ENCODE peak calls at places on chromosomes 13 and 19, in nine cellular contexts. D is foreskin fibroblast, A is pancreas, X is astrocyte, U is fibroblast of pulmonary artery, E is progenitor cell of endocrine pancreas, F is MCF 10A, G is epithelial cell of proximal tubule, Y is cardiac muscle cell. W is an unnamed sample.

GRCh38 chr19:35154535-35155406 is at the start of gene FXYD5:
- DNase-seq in G (no peak), E (no peak), U (peak; percentile 87), D (peak; percentile 83), X (peak; percentile 70), A (peak; percentile 48), Y (no peak), F (peak; percentile 82), W (no peak)

GRCh38 chr13:33340631-33341030 is 55.1 kb upstream of the STARD13 start:
- DNase-seq in Y (no peak), X (no peak), E (no peak), A (no peak), U (peak; percentile 66), F (peak; percentile 49), G (no peak), D (no peak), W (no peak)

GRCh38 chr19:840519-841206 is at the start of gene PRTN3:
- DNase-seq in D (no peak), A (no peak), F (no peak), X (no peak), U (no peak), E (no peak), Y (no peak), G (no peak), W (no peak)

GRCh38 chr13:94209110-94209509 is 270.4 kb downstream of the DCT start:
- DNase-seq in F (peak; percentile 21), Y (no peak), G (no peak), X (no peak), D (no peak), U (peak; percentile 43), A (no peak), E (no peak), W (no peak)

GRCh38 chr13:30934803-30935202 is 2.3 kb downstream of the TEX26 start:
- DNase-seq in X (no peak), D (no peak), F (no peak), E (no peak), Y (no peak), A (no peak), U (no peak), G (no peak), W (no peak)

GRCh38 chr13:37406031-37406430 is 192.5 kb downstream of the POSTN start:
- DNase-seq in Y (no peak), E (no peak), F (no peak), G (no peak), U (no peak), A (no peak), X (no peak), D (no peak), W (peak; percentile 52)

GRCh38 chr13:50275392-50276063 is 260.3 kb downstream of the KCNRG start:
- DNase-seq in G (peak; percentile 90), X (no peak), U (no peak), A (no peak), D (no peak), Y (no peak), E (no peak), F (peak; percentile 60), W (no peak)

GRCh38 chr13:113601166-113602070 is 16.9 kb downstream of the TFDP1 start:
- DNase-seq in E (no peak), D (no peak), G (no peak), U (no peak), X (no peak), A (no peak), F (no peak), Y (no peak), W (no peak)

GRCh38 chr19:6999938-7000732 is 21.1 kb downstream of the MBD3L2B start:
- DNase-seq in F (no peak), X (no peak), U (no peak), E (no peak), Y (no peak), A (no peak), G (no peak), D (no peak), W (no peak)

DNA sequence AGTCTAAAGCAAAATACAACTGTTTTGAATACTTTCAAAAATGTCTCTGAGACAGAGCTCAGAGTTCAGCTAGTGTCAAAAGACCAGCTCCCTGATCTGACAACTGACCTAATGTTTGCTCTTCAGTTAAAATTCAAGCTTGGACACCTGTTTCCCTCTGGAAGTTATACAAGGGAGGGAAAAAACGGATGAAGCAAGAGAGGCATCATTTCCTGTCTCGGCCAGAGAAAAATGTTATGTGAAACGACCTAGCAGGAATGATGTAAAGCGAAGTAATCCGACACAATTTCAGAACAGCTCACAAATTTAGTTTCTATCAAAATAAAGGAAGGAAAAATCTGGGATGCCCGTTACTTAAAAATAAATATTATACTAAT is 59.4 kb downstream of the ZAR1L start:
- DNase-seq in F (peak; percentile 76), X (no peak), D (no peak), U (peak; percentile 53), Y (no peak), A (no peak), E (no peak), G (no peak), W (no peak)
- TF ChIP-seq CTCF in F (no peak), X (no peak), D (no peak), U (no peak), Y (no peak), A (no peak), E (no peak), G (no peak), W (no peak)

GRCh38 chr19:40365010-40365409 is 16.5 kb downstream of the PLD3 start:
- DNase-seq in A (no peak), D (no peak), G (no peak), F (no peak), X (no peak), E (no peak), U (no peak), Y (no peak), W (no peak)

GRCh38 chr19:40369797-40370196 is 20.2 kb downstream of the HIPK4 start:
- DNase-seq in G (no peak), Y (no peak), U (no peak), F (no peak), D (no peak), E (no peak), X (no peak), A (no peak), W (no peak)

GRCh38 chr19:40365613-40366401 is 17.3 kb downstream of the PLD3 start:
- DNase-seq in F (no peak), D (peak; percentile 57), Y (peak; percentile 89), G (no peak), E (peak; percentile 88), U (peak; percentile 77), A (no peak), X (peak; percentile 22), W (no peak)

GRCh38 chr19:40367577-40368434 is 19.3 kb downstream of the PLD3 start:
- DNase-seq in A (no peak), E (no peak), Y (peak; percentile 20), G (no peak), F (no peak), U (no peak), D (no peak), X (no peak), W (no peak)

DNA sequence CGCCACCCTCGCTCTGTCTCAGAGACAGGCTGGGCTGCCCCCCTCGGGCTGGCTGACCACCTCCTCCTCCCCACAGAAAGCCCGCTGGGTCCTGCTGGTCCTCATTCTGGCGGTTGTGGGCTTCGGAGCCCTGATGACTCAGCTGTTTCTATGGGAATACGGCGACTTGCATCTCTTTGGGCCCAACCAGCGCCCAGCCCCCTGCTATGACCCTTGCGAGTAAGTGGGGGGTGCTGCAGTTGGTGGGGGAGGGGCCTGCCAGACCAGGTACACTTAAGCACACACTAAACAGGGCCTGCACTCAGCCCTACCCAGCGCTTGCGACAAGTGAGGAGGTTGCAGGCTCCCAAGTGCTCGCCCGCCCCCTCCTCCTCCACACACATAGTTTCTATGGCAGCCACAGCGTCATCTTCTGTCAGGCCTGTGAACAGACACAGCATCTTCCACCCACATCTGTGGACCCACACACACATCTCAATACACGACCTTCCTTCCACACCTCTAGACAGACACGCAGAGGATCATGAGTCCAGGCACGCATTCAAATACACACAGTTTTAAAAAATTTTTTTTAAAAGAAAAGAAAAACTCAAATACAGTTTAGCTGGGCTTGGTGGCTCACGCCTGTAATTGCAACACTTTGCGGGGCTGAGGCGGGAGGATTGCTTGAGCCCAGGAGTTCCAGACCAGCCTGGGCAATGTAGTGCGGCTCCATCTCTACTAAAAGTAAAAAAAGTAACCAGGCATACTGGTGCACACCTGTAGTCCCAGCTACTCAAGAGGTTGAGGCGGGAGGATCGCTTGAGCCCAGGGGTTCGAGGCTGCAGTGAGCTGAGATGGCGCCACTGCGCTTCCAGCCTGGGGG is 18.4 kb downstream of the PLD3 start:
- DNase-seq in F (no peak), X (peak; percentile 48), G (no peak), U (peak; percentile 26), Y (peak; percentile 88), E (peak; percentile 60), A (no peak), D (no peak), W (no peak)
- TF ChIP-seq CTCF in F (no peak), X (no peak), G (no peak), U (no peak), Y (no peak), E (no peak), A (no peak), D (no peak), W (no peak)

GRCh38 chr13:19961924-19962323 is 3.4 kb downstream of the ZMYM2 start:
- DNase-seq in F (no peak), A (no peak), U (no peak), E (no peak), D (no peak), Y (no peak), G (no peak), X (no peak), W (no peak)

GRCh38 chr13:19960673-19961015 is 2.1 kb downstream of the ZMYM2 start:
- DNase-seq in E (no peak), D (no peak), F (peak; percentile 14), G (no peak), Y (no peak), A (no peak), X (no peak), U (peak; percentile 8), W (no peak)

GRCh38 chr13:19959831-19960672 is 1.5 kb downstream of the ZMYM2 start:
- DNase-seq in A (peak; percentile 90), Y (peak; percentile 93), F (peak; percentile 92), D (peak; percentile 89), E (peak; percentile 61), X (peak; percentile 78), G (peak; percentile 48), U (peak; percentile 93), W (peak; percentile 75)

GRCh38 chr13:19962894-19963293 is 4.4 kb downstream of the ZMYM2 start:
- DNase-seq in E (no peak), F (no peak), A (no peak), G (no peak), U (no peak), Y (no peak), D (no peak), X (no peak), W (no peak)

DNA sequence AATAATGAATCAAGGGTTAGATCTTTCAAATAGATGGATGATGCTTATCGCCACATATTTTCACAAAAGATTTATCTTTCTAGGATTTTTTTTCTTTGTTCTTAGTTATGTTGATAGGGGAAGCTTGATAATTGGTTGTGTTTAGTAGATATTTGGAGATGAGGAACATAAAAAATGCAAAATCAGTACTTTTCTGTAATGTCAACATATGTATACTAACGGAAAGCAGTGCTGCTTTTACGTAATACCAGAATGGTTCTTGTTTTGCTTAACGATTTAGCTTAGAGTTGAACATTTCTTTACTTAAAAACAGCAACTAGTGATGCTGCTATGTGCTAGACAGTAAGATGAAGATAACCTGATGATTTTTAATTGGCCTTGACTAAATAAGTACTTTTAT is 3.0 kb downstream of the ZMYM2 start:
- DNase-seq in E (no peak), F (no peak), G (no peak), X (no peak), Y (no peak), A (no peak), D (no peak), U (peak; percentile 6), W (no peak)
- TF ChIP-seq CTCF in E (no peak), F (no peak), G (no peak), X (no peak), Y (no peak), A (no peak), D (no peak), U (no peak), W (no peak)

GRCh38 chr13:71240906-71241305 is 626.1 kb downstream of the DACH1 start:
- DNase-seq in U (peak; percentile 61), A (no peak), F (peak; percentile 3), X (peak; percentile 7), D (no peak), E (no peak), Y (peak; percentile 15), G (no peak), W (no peak)
- TF ChIP-seq CTCF in U (peak; percentile 80), A (peak; percentile 5), F (peak; percentile 28), X (peak; percentile 45), D (peak; percentile 14), E (peak; percentile 63), Y (peak; percentile 51), G (peak; percentile 80), W (peak; percentile 72)